ENCODE peak calls at places on chromosomes 5 and 9, in ten cellular contexts. E is A549; A is heart right ventricle; H is astrocyte; D is PC-3; B is coronary artery; Y is esophagus squamous epithelium; X is CD4-positive, alpha-beta memory T cell; K is fibroblast of lung; C is SK-N-SH. P is an unnamed sample.

GRCh38 chr5:38433160-38433861 is 123.1 kb downstream of the LIFR start:
- DNase-seq in Y (no peak), D (no peak), C (no peak), X (no peak), K (peak; percentile 95), A (peak; percentile 59), B (peak; percentile 35), E (no peak), H (peak; percentile 95), P (peak; percentile 24)

GRCh38 chr5:122789461-122790171 is 14.7 kb downstream of the SNX2 start:
- DNase-seq in H (peak; percentile 3), D (no peak), B (no peak), C (no peak), K (peak; percentile 10), Y (no peak), X (no peak), E (no peak), A (no peak), P (no peak)

GRCh38 chr9:15512204-15512603 is 1.4 kb upstream of the PSIP1 start:
- DNase-seq in K (no peak), Y (no peak), E (no peak), A (no peak), H (no peak), D (peak; percentile 32), B (no peak), X (no peak), C (no peak), P (no peak)

GRCh38 chr9:120372040-120372439 is 207.9 kb downstream of the CDK5RAP2 start:
- DNase-seq in A (no peak), H (no peak), C (no peak), Y (no peak), E (no peak), X (no peak), B (no peak), K (no peak), D (no peak), P (no peak)

GRCh38 chr5:60492958-60493357 is 207.0 kb downstream of the DEPDC1B start:
- DNase-seq in E (peak; percentile 53), H (peak; percentile 34), B (no peak), X (no peak), C (no peak), Y (no peak), A (no peak), K (peak; percentile 54), D (peak; percentile 71), P (no peak)

GRCh38 chr5:39623291-39623865 is 198.6 kb upstream of the DAB2 start:
- DNase-seq in E (no peak), K (no peak), C (no peak), X (no peak), Y (no peak), B (no peak), H (no peak), A (no peak), D (no peak), P (no peak)

GRCh38 chr9:105415344-105415980 is 32.4 kb upstream of the FSD1L start:
- DNase-seq in A (no peak), X (peak; percentile 51), K (peak; percentile 34), Y (no peak), H (peak; percentile 4), E (peak; percentile 59), B (no peak), D (peak; percentile 56), C (peak; percentile 72), P (peak; percentile 56)

GRCh38 chr9:124792257-124792975 is 15.5 kb downstream of the OLFML2A start:
- DNase-seq in C (no peak), H (no peak), K (no peak), D (no peak), X (no peak), E (no peak), Y (no peak), B (no peak), A (no peak), P (no peak)

DNA sequence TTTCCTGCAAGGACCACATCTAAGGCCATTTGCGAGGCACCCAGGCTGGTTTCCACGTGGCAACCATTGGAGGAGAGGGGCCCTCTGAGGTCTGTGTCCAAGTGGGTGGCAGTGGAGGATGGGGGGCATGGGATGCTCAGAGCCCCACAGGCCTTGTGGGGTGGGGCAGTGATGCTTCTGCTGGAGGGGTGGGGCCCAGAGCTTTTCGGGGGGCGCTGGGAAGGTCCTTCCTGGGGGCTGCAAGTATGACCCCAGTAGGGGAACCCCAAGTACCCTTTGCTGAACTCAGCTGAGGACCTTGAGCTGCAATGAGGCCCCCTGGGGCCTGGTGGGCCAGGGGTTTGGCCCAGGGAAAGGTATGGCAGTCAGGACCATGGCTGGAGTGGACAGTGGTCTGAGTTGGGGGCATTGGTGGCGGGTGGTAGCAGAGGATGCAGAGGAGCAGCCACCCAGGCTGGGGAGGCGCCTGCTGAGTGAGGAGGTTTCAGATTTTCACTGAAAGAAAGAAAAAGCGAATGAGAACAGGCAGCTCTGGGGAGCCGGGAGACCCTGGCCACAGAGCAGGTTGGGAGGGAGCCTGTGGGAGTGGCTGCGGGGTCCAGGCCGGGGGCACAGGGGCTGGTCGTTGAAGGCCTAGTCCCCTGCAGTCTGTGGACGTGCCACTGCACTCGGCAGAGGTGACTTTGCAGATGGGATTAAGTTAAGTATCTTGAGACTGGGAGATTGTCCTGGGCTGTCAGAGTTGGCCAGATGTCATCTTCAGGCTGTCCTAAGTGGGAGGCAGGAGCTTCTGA is 19.2 kb downstream of the WNK2 start:
- DNase-seq in B (no peak), A (no peak), X (no peak), D (no peak), H (no peak), Y (no peak), K (no peak), C (no peak), E (no peak), P (no peak)
- H3K27ac ChIP-seq in B (no peak overlapping the region), A (peak overlapping the region; percentile 92), X (no peak overlapping the region), D (peak overlapping the region; percentile 30), H (no peak overlapping the region), Y (no peak overlapping the region), K (no peak overlapping the region), C (no peak overlapping the region), E (no peak overlapping the region), P (no peak overlapping the region)

DNA sequence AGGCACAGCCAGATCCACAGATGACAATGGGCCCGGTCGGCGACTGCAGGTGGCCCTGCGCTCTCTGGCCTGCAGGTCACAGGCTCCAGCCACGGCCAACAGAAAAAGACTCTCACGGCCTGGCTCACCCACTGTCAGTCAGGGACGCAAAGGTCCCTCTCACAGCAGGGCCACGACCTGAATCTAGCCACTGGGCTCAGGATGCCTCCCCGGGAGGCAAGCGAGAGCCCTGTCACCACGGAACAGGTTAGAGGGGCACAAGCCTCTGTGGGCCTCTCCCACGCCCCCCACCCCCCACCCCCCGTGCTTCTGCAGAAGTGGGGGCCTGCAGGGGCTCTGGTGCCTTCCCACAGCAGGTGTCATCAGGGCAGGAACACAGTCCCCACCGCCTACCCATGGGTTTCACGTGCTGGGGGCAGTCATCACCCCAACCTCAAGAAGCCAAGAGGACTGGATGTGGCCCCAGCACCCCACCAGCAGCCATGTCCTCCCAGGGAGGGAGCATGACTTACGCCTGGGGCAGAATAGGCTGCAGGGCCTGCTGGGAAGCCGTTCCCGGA is 17.3 kb upstream of the EGFL7 start:
- DNase-seq in C (no peak), D (no peak), K (no peak), X (no peak), H (no peak), Y (no peak), B (no peak), A (no peak), E (no peak), P (no peak)
- H3K27ac ChIP-seq in C (no peak overlapping the region), D (no peak overlapping the region), K (no peak overlapping the region), X (no peak overlapping the region), H (no peak overlapping the region), Y (peak overlapping the region; percentile 83), B (peak overlapping the region; percentile 81), A (peak overlapping the region; percentile 96), E (no peak overlapping the region), P (no peak overlapping the region)

GRCh38 chr9:130825809-130826208 is 9.2 kb upstream of the ABL1 start:
- DNase-seq in B (no peak), C (no peak), D (no peak), Y (no peak), X (no peak), K (no peak), E (no peak), A (no peak), H (no peak), P (no peak)

GRCh38 chr9:130823435-130823834 is 11.6 kb upstream of the ABL1 start:
- DNase-seq in A (no peak), E (no peak), D (no peak), B (no peak), Y (no peak), H (peak; percentile 57), K (peak; percentile 63), C (no peak), X (no peak), P (no peak)

GRCh38 chr9:130824616-130825015 is 10.4 kb upstream of the ABL1 start:
- DNase-seq in H (no peak), C (no peak), E (no peak), D (no peak), X (no peak), Y (no peak), B (no peak), A (no peak), K (no peak), P (no peak)

GRCh38 chr9:130824079-130824478 is 11.0 kb upstream of the ABL1 start:
- DNase-seq in E (no peak), K (no peak), X (no peak), A (no peak), D (no peak), C (no peak), H (no peak), B (no peak), Y (no peak), P (no peak)

DNA sequence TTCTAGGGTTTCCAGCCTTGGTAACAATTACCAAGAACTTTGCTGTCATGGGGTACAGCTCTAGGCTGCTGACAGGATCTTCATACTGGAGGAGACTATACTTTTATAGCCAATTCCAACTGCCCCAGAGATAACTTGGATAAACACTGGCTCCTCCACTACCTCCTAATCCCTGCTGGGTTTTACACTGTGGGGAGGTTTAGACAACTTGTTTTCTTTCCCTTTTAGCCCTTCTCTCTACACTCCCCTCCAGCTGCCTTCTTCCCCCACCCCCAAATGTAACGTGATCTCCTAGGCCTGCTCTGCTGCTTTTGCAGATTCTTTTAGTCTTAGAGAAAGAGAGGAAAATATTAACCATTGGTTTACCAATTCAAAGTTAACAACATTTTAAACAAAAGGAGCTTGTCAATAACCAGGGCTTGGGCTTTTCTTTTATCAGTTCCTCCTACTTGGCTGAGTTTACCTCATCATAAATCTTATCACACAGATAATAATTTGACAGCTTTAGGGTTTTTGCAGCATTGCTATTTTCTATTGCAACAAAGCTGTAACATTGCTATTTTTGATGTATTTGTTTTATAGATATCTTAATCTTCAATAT is 9.9 kb upstream of the ABL1 start:
- DNase-seq in C (peak; percentile 42), E (no peak), K (peak; percentile 81), A (no peak), X (no peak), Y (no peak), H (peak; percentile 74), B (no peak), D (peak; percentile 23), P (peak; percentile 44)
- H3K27ac ChIP-seq in C (peak overlapping the region; percentile 79), E (peak overlapping the region; percentile 67), K (peak overlapping the region; percentile 71), A (peak overlapping the region; percentile 82), X (no peak overlapping the region), Y (peak overlapping the region; percentile 76), H (peak overlapping the region; percentile 58), B (peak overlapping the region; percentile 89), D (no peak overlapping the region), P (peak overlapping the region; percentile 72)

GRCh38 chr9:70694758-70695157 is 280.3 kb upstream of the KLF9 start:
- DNase-seq in H (no peak), C (no peak), A (no peak), X (no peak), K (no peak), Y (no peak), D (no peak), B (no peak), E (no peak), P (no peak)

GRCh38 chr9:70701163-70701562 is 286.7 kb upstream of the KLF9 start:
- DNase-seq in Y (no peak), K (no peak), H (no peak), X (no peak), E (no peak), D (no peak), B (no peak), C (no peak), A (no peak), P (no peak)

DNA sequence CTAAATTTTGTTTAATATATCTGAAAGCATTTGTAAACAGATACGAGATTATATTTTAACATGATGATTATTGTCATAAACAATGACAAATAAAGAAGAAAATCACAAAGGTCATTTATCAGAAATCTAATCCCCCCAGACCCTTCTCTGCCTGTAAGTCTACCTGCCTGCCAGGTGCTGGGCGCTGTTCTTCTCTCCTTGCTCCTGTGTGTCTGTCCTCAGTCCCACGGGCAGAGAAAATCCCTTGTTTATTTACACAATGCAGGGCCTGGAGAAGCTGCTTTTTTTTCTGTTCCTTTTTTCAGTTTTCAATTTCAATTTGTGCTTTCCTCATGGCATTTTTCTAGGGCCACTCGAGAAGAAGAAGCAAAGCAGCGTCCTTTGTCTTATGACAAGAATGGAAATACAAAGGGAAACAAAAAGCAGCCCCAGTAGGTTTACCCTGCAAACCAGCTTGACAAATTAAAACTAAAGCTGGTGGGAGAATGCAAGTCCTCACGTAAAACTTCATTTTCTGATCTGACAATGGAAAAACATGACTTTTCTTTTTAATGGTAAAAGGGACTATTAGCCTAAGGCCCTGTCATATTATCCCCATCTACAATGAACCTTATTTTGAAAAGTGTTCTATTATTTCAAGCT is 282.4 kb upstream of the KLF9 start:
- DNase-seq in B (no peak), C (no peak), H (no peak), X (no peak), K (no peak), Y (no peak), A (no peak), D (no peak), E (no peak), P (no peak)
- H3K27ac ChIP-seq in B (no peak overlapping the region), C (no peak overlapping the region), H (no peak overlapping the region), X (no peak overlapping the region), K (no peak overlapping the region), Y (no peak overlapping the region), A (no peak overlapping the region), D (no peak overlapping the region), E (no peak overlapping the region), P (no peak overlapping the region)